ENCODE peak calls at places on chromosome 14, in five cellular contexts. One of them, this sample, is unnamed.

GRCh38 chr14:68794856-68795601 is 2.2 kb upstream of the ZFP36L1 start:
- DNase-seq in PC-3: peak
- DNase-seq in fibroblast of lung: peak
- DNase-seq in body of pancreas: peak
- DNase-seq in fibroblast of mammary gland: peak
- DNase-seq in this sample: no peak

GRCh38 chr14:99141236-99141635 is 130.8 kb downstream of the BCL11B start:
- DNase-seq in PC-3: no peak
- DNase-seq in fibroblast of lung: no peak
- DNase-seq in body of pancreas: no peak
- DNase-seq in fibroblast of mammary gland: no peak
- DNase-seq in this sample: no peak

GRCh38 chr14:57870686-57871457 is 5.0 kb upstream of the SLC35F4 start:
- DNase-seq in PC-3: no peak
- DNase-seq in fibroblast of lung: no peak
- DNase-seq in body of pancreas: no peak
- DNase-seq in fibroblast of mammary gland: no peak
- DNase-seq in this sample: no peak

GRCh38 chr14:63938198-63939005 is 85.6 kb downstream of the SYNE2 start:
- DNase-seq in PC-3: no peak
- DNase-seq in fibroblast of lung: no peak
- DNase-seq in body of pancreas: no peak
- DNase-seq in fibroblast of mammary gland: peak
- DNase-seq in this sample: no peak

GRCh38 chr14:53741379-53742225 is 215.0 kb downstream of the BMP4 start:
- DNase-seq in PC-3: no peak
- DNase-seq in fibroblast of lung: peak
- DNase-seq in body of pancreas: no peak
- DNase-seq in fibroblast of mammary gland: peak
- DNase-seq in this sample: no peak

GRCh38 chr14:29710015-29710414 is 217.6 kb downstream of the PRKD1 start:
- DNase-seq in PC-3: peak
- DNase-seq in fibroblast of lung: peak
- DNase-seq in body of pancreas: no peak
- DNase-seq in fibroblast of mammary gland: peak
- DNase-seq in this sample: no peak

GRCh38 chr14:104792945-104793702 is 2.4 kb downstream of the AKT1 start:
- DNase-seq in PC-3: no peak
- DNase-seq in fibroblast of lung: no peak
- DNase-seq in body of pancreas: no peak
- DNase-seq in fibroblast of mammary gland: no peak
- DNase-seq in this sample: no peak

GRCh38 chr14:89681086-89682018 is 264.3 kb upstream of the FOXN3 start:
- DNase-seq in PC-3: no peak
- DNase-seq in fibroblast of lung: no peak
- DNase-seq in body of pancreas: no peak
- DNase-seq in fibroblast of mammary gland: no peak
- DNase-seq in this sample: no peak

GRCh38 chr14:71967709-71968108 is 35.5 kb downstream of the RGS6 start:
- DNase-seq in PC-3: no peak
- DNase-seq in fibroblast of lung: no peak
- DNase-seq in body of pancreas: no peak
- DNase-seq in fibroblast of mammary gland: no peak
- DNase-seq in this sample: no peak

GRCh38 chr14:69038449-69039286 is 59.6 kb upstream of the ACTN1 start:
- DNase-seq in PC-3: no peak
- DNase-seq in fibroblast of lung: peak
- DNase-seq in body of pancreas: no peak
- DNase-seq in fibroblast of mammary gland: peak
- DNase-seq in this sample: no peak

GRCh38 chr14:86782092-86782580 is 1210.8 kb downstream of the GALC start:
- DNase-seq in PC-3: no peak
- DNase-seq in fibroblast of lung: no peak
- DNase-seq in body of pancreas: no peak
- DNase-seq in fibroblast of mammary gland: no peak
- DNase-seq in this sample: no peak

GRCh38 chr14:86654558-86655184 is 1124.7 kb downstream of the FLRT2 start:
- DNase-seq in PC-3: peak
- DNase-seq in fibroblast of lung: peak
- DNase-seq in body of pancreas: peak
- DNase-seq in fibroblast of mammary gland: peak
- DNase-seq in this sample: peak

GRCh38 chr14:69005432-69006148 is 26.5 kb upstream of the ACTN1 start:
- DNase-seq in PC-3: peak
- DNase-seq in fibroblast of lung: peak
- DNase-seq in body of pancreas: peak
- DNase-seq in fibroblast of mammary gland: peak
- DNase-seq in this sample: no peak

GRCh38 chr14:54047645-54048308 is 91.2 kb upstream of the BMP4 start:
- DNase-seq in PC-3: no peak
- DNase-seq in fibroblast of lung: no peak
- DNase-seq in body of pancreas: no peak
- DNase-seq in fibroblast of mammary gland: no peak
- DNase-seq in this sample: peak

GRCh38 chr14:56087824-56088571 is 30.2 kb upstream of the PELI2 start:
- DNase-seq in PC-3: no peak
- DNase-seq in fibroblast of lung: peak
- DNase-seq in body of pancreas: no peak
- DNase-seq in fibroblast of mammary gland: peak
- DNase-seq in this sample: no peak

GRCh38 chr14:89773644-89774316 is 180.8 kb downstream of the EFCAB11 start:
- DNase-seq in PC-3: peak
- DNase-seq in fibroblast of lung: no peak
- DNase-seq in body of pancreas: peak
- DNase-seq in fibroblast of mammary gland: no peak
- DNase-seq in this sample: no peak

GRCh38 chr14:97707603-97708002 is 910.4 kb downstream of the VRK1 start:
- DNase-seq in PC-3: no peak
- DNase-seq in fibroblast of lung: no peak
- DNase-seq in body of pancreas: no peak
- DNase-seq in fibroblast of mammary gland: no peak
- DNase-seq in this sample: no peak

GRCh38 chr14:69547701-69548348 is 26.8 kb downstream of the CCDC177 start:
- DNase-seq in PC-3: no peak
- DNase-seq in fibroblast of lung: no peak
- DNase-seq in body of pancreas: no peak
- DNase-seq in fibroblast of mammary gland: peak
- DNase-seq in this sample: no peak

GRCh38 chr14:102164241-102164641 is 24.5 kb downstream of the WDR20 start:
- DNase-seq in PC-3: no peak
- DNase-seq in fibroblast of lung: peak
- DNase-seq in body of pancreas: no peak
- DNase-seq in fibroblast of mammary gland: peak
- DNase-seq in this sample: no peak

GRCh38 chr14:64726585-64726890 is 22.3 kb downstream of the PLEKHG3 start:
- DNase-seq in PC-3: peak
- DNase-seq in fibroblast of lung: no peak
- DNase-seq in body of pancreas: peak
- DNase-seq in fibroblast of mammary gland: peak
- DNase-seq in this sample: peak

GRCh38 chr14:89139404-89140247 is 277.4 kb downstream of the FOXN3 start:
- DNase-seq in PC-3: no peak
- DNase-seq in fibroblast of lung: no peak
- DNase-seq in body of pancreas: no peak
- DNase-seq in fibroblast of mammary gland: no peak
- DNase-seq in this sample: no peak

GRCh38 chr14:51996148-51996746 is 6.9 kb downstream of the RTRAF start:
- DNase-seq in PC-3: peak
- DNase-seq in fibroblast of lung: peak
- DNase-seq in body of pancreas: no peak
- DNase-seq in fibroblast of mammary gland: peak
- DNase-seq in this sample: no peak

GRCh38 chr14:105093426-105094192 is 28.4 kb upstream of the GPR132 start:
- DNase-seq in PC-3: peak
- DNase-seq in fibroblast of lung: peak
- DNase-seq in body of pancreas: peak
- DNase-seq in fibroblast of mammary gland: peak
- DNase-seq in this sample: peak

DNA sequence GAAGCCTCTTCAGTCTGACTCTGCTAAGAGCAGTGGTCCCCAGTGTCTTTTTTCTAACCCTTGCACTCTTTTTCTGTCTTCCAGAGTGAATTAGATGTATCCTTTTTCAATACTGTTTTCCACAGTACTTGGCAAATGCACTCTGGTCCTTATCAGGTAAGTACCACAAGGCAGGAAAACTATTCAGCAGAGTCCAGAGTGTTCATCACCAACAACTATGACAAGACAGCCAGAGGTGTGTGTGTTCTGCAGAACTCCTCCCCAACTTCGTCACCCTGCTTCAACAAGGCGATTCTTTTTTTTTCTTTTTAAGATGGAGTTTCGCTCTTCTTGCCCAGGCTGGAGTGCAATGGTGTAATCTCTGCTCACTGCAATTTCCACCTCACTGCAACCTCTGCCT is 54.3 kb upstream of the STRN3 start:
- DNase-seq in PC-3: no peak
- DNase-seq in fibroblast of lung: no peak
- DNase-seq in body of pancreas: no peak
- DNase-seq in fibroblast of mammary gland: no peak
- DNase-seq in this sample: no peak
- H3K4me3 ChIP-seq in PC-3: peak
- H3K4me3 ChIP-seq in fibroblast of lung: no peak
- H3K4me3 ChIP-seq in body of pancreas: no peak
- H3K4me3 ChIP-seq in fibroblast of mammary gland: no peak
- H3K4me3 ChIP-seq in this sample: no peak

GRCh38 chr14:94541234-94541975 is 19.8 kb upstream of the SERPINA4 start:
- DNase-seq in PC-3: no peak
- DNase-seq in fibroblast of lung: no peak
- DNase-seq in body of pancreas: no peak
- DNase-seq in fibroblast of mammary gland: no peak
- DNase-seq in this sample: no peak

GRCh38 chr14:94539181-94539580 is 22.1 kb upstream of the SERPINA4 start:
- DNase-seq in PC-3: no peak
- DNase-seq in fibroblast of lung: no peak
- DNase-seq in body of pancreas: no peak
- DNase-seq in fibroblast of mammary gland: no peak
- DNase-seq in this sample: no peak

GRCh38 chr14:94542111-94542810 is 19.0 kb upstream of the SERPINA4 start:
- DNase-seq in PC-3: peak
- DNase-seq in fibroblast of lung: no peak
- DNase-seq in body of pancreas: no peak
- DNase-seq in fibroblast of mammary gland: peak
- DNase-seq in this sample: no peak

GRCh38 chr14:94538070-94538740 is 23.0 kb upstream of the SERPINA4 start:
- DNase-seq in PC-3: no peak
- DNase-seq in fibroblast of lung: no peak
- DNase-seq in body of pancreas: no peak
- DNase-seq in fibroblast of mammary gland: no peak
- DNase-seq in this sample: no peak

GRCh38 chr14:94540031-94540794 is 21.0 kb upstream of the SERPINA4 start:
- DNase-seq in PC-3: no peak
- DNase-seq in fibroblast of lung: peak
- DNase-seq in body of pancreas: no peak
- DNase-seq in fibroblast of mammary gland: peak
- DNase-seq in this sample: no peak
- TF ChIP-seq CTCF in PC-3: no peak
- TF ChIP-seq CTCF in fibroblast of lung: no peak
- TF ChIP-seq CTCF in body of pancreas: no peak
- TF ChIP-seq CTCF in fibroblast of mammary gland: no peak
- TF ChIP-seq CTCF in this sample: no peak

DNA sequence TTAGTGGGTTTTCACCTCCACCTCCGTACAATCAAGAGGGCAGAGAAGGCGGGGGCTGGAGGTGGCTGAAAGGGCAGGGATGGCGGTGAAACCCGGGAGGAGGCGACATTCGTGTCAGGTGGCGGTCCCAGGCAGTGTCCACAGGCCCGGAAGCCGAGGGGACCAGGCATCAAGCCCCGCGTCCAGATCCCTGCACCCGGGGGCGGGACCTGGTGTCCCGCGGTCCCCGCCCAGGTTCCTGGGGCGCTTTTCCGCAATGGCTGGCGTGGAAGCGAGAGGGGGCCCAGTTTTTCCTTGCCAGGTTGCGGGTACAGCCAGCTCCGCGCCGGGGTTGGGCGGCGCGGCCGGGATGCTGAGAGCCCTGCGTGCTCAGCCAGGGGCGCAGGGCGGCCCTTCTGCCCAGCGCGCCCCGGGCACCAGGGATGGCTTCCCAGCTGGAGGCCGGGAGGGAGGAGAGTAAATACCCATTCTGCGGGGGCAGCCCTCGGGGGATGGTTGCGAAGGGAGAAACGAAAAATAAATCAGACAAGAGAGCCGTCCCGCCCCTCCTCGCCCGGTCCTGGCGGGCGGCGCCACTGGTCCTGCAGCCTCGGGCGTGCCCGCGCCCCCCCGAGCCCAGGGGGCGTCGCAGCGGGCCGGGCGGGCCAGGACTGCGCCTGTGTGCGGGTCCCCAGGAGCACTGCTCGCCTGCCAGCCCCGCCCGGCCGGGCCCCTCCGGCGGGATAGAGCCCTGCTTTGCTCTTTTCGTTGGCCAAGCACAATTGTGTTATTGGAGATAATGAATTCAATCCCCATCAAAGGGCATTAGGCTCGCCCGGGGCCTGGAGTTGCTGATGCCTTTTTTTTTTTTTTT is 11.5 kb downstream of the FOXA1 start:
- DNase-seq in PC-3: peak
- DNase-seq in fibroblast of lung: no peak
- DNase-seq in body of pancreas: no peak
- DNase-seq in fibroblast of mammary gland: no peak
- DNase-seq in this sample: peak
- H3K4me3 ChIP-seq in PC-3: peak
- H3K4me3 ChIP-seq in fibroblast of lung: peak
- H3K4me3 ChIP-seq in body of pancreas: no peak
- H3K4me3 ChIP-seq in fibroblast of mammary gland: no peak
- H3K4me3 ChIP-seq in this sample: peak

GRCh38 chr14:41393512-41393911 is 213.2 kb upstream of the LRFN5 start:
- DNase-seq in PC-3: peak
- DNase-seq in fibroblast of lung: no peak
- DNase-seq in body of pancreas: no peak
- DNase-seq in fibroblast of mammary gland: no peak
- DNase-seq in this sample: no peak

GRCh38 chr14:41385787-41386186 is 220.9 kb upstream of the LRFN5 start:
- DNase-seq in PC-3: no peak
- DNase-seq in fibroblast of lung: no peak
- DNase-seq in body of pancreas: no peak
- DNase-seq in fibroblast of mammary gland: no peak
- DNase-seq in this sample: no peak

GRCh38 chr14:41389355-41389754 is 217.3 kb upstream of the LRFN5 start:
- DNase-seq in PC-3: no peak
- DNase-seq in fibroblast of lung: no peak
- DNase-seq in body of pancreas: no peak
- DNase-seq in fibroblast of mammary gland: no peak
- DNase-seq in this sample: no peak
- TF ChIP-seq CTCF in PC-3: no peak
- TF ChIP-seq CTCF in fibroblast of lung: no peak
- TF ChIP-seq CTCF in body of pancreas: no peak
- TF ChIP-seq CTCF in fibroblast of mammary gland: no peak
- TF ChIP-seq CTCF in this sample: no peak

GRCh38 chr14:22982013-22982476 is 306 bp downstream of the AJUBA start:
- DNase-seq in PC-3: no peak
- DNase-seq in fibroblast of lung: no peak
- DNase-seq in body of pancreas: no peak
- DNase-seq in fibroblast of mammary gland: no peak
- DNase-seq in this sample: no peak
- H3K4me3 ChIP-seq in PC-3: peak
- H3K4me3 ChIP-seq in fibroblast of lung: peak
- H3K4me3 ChIP-seq in body of pancreas: peak
- H3K4me3 ChIP-seq in fibroblast of mammary gland: peak
- H3K4me3 ChIP-seq in this sample: peak

This sample was measured in Caco-2.